ENCODE peak calls at places on chromosomes 4 and X, in ten cellular contexts. One of them, this sample, is unnamed.

GRCh38 chr4:58261526-58261925 is 1151.3 kb upstream of the IGFBP7 start:
- DNase-seq in AG10803: no peak
- DNase-seq in choroid plexus epithelial cell: no peak
- DNase-seq in lower lobe of right lung: no peak
- DNase-seq in pancreas: no peak
- DNase-seq in adrenal gland: no peak
- DNase-seq in lung: no peak
- DNase-seq in GM13976: no peak
- DNase-seq in endothelial cell: no peak
- DNase-seq in neural crest cell: no peak
- DNase-seq in this sample: no peak

GRCh38 chr4:18593297-18594002 is 571.9 kb upstream of the LCORL start:
- DNase-seq in AG10803: peak; percentile 73
- DNase-seq in choroid plexus epithelial cell: peak; percentile 88
- DNase-seq in lower lobe of right lung: no peak
- DNase-seq in pancreas: no peak
- DNase-seq in adrenal gland: peak; percentile 65
- DNase-seq in lung: peak; percentile 45
- DNase-seq in GM13976: peak; percentile 65
- DNase-seq in endothelial cell: peak; percentile 57
- DNase-seq in neural crest cell: peak; percentile 50
- DNase-seq in this sample: peak; percentile 84

GRCh38 chrX:7372843-7373525 is 225.0 kb upstream of the PUDP start:
- DNase-seq in AG10803: peak; percentile 43
- DNase-seq in choroid plexus epithelial cell: peak; percentile 29
- DNase-seq in lower lobe of right lung: no peak
- DNase-seq in pancreas: no peak
- DNase-seq in adrenal gland: no peak
- DNase-seq in lung: no peak
- DNase-seq in GM13976: no peak
- DNase-seq in endothelial cell: no peak
- DNase-seq in neural crest cell: no peak
- DNase-seq in this sample: peak; percentile 56

GRCh38 chr4:156968479-156968984 is 3.1 kb downstream of the PDGFC start:
- DNase-seq in AG10803: peak; percentile 92
- DNase-seq in choroid plexus epithelial cell: peak; percentile 91
- DNase-seq in lower lobe of right lung: peak; percentile 58
- DNase-seq in pancreas: peak; percentile 53
- DNase-seq in adrenal gland: peak; percentile 71
- DNase-seq in lung: peak; percentile 71
- DNase-seq in GM13976: peak; percentile 33
- DNase-seq in endothelial cell: peak; percentile 69
- DNase-seq in neural crest cell: peak; percentile 51
- DNase-seq in this sample: peak; percentile 89

GRCh38 chr4:2093265-2093664 is 34.1 kb downstream of the NAT8L start:
- DNase-seq in AG10803: no peak
- DNase-seq in choroid plexus epithelial cell: no peak
- DNase-seq in lower lobe of right lung: no peak
- DNase-seq in pancreas: no peak
- DNase-seq in adrenal gland: no peak
- DNase-seq in lung: peak; percentile 22
- DNase-seq in GM13976: no peak
- DNase-seq in endothelial cell: no peak
- DNase-seq in neural crest cell: no peak
- DNase-seq in this sample: no peak

GRCh38 chr4:103104886-103105285 is 5.3 kb upstream of the BDH2 start:
- DNase-seq in AG10803: no peak
- DNase-seq in choroid plexus epithelial cell: no peak
- DNase-seq in lower lobe of right lung: no peak
- DNase-seq in pancreas: no peak
- DNase-seq in adrenal gland: no peak
- DNase-seq in lung: no peak
- DNase-seq in GM13976: no peak
- DNase-seq in endothelial cell: no peak
- DNase-seq in neural crest cell: no peak
- DNase-seq in this sample: no peak

GRCh38 chr4:41645716-41646115 is 102.8 kb downstream of the PHOX2B start:
- DNase-seq in AG10803: no peak
- DNase-seq in choroid plexus epithelial cell: no peak
- DNase-seq in lower lobe of right lung: no peak
- DNase-seq in pancreas: no peak
- DNase-seq in adrenal gland: no peak
- DNase-seq in lung: no peak
- DNase-seq in GM13976: no peak
- DNase-seq in endothelial cell: no peak
- DNase-seq in neural crest cell: no peak
- DNase-seq in this sample: no peak

GRCh38 chrX:49185062-49185394 is 1.1 kb downstream of the PRICKLE3 start:
- DNase-seq in AG10803: no peak
- DNase-seq in choroid plexus epithelial cell: no peak
- DNase-seq in lower lobe of right lung: no peak
- DNase-seq in pancreas: no peak
- DNase-seq in adrenal gland: no peak
- DNase-seq in lung: no peak
- DNase-seq in GM13976: no peak
- DNase-seq in endothelial cell: no peak
- DNase-seq in neural crest cell: no peak
- DNase-seq in this sample: no peak

GRCh38 chrX:19566359-19567141 is 51.2 kb upstream of the MAP3K15 start:
- DNase-seq in AG10803: peak; percentile 55
- DNase-seq in choroid plexus epithelial cell: peak; percentile 78
- DNase-seq in lower lobe of right lung: no peak
- DNase-seq in pancreas: no peak
- DNase-seq in adrenal gland: no peak
- DNase-seq in lung: no peak
- DNase-seq in GM13976: no peak
- DNase-seq in endothelial cell: no peak
- DNase-seq in neural crest cell: no peak
- DNase-seq in this sample: peak; percentile 78

GRCh38 chr4:337932-338758 is 531 bp downstream of the ZNF141 start:
- DNase-seq in AG10803: peak; percentile 25
- DNase-seq in choroid plexus epithelial cell: peak; percentile 54
- DNase-seq in lower lobe of right lung: peak; percentile 74
- DNase-seq in pancreas: peak; percentile 53
- DNase-seq in adrenal gland: peak; percentile 53
- DNase-seq in lung: peak; percentile 49
- DNase-seq in GM13976: no peak
- DNase-seq in endothelial cell: peak; percentile 52
- DNase-seq in neural crest cell: peak; percentile 26
- DNase-seq in this sample: peak; percentile 45

GRCh38 chr4:137825505-137825904 is 293.2 kb upstream of the PCDH18 start:
- DNase-seq in AG10803: no peak
- DNase-seq in choroid plexus epithelial cell: no peak
- DNase-seq in lower lobe of right lung: no peak
- DNase-seq in pancreas: no peak
- DNase-seq in adrenal gland: no peak
- DNase-seq in lung: no peak
- DNase-seq in GM13976: no peak
- DNase-seq in endothelial cell: no peak
- DNase-seq in neural crest cell: no peak
- DNase-seq in this sample: no peak

GRCh38 chr4:137823007-137823406 is 290.7 kb upstream of the PCDH18 start:
- DNase-seq in AG10803: no peak
- DNase-seq in choroid plexus epithelial cell: no peak
- DNase-seq in lower lobe of right lung: no peak
- DNase-seq in pancreas: no peak
- DNase-seq in adrenal gland: no peak
- DNase-seq in lung: no peak
- DNase-seq in GM13976: no peak
- DNase-seq in endothelial cell: no peak
- DNase-seq in neural crest cell: no peak
- DNase-seq in this sample: no peak

GRCh38 chr4:137819964-137820383 is 287.7 kb upstream of the PCDH18 start:
- DNase-seq in AG10803: peak; percentile 57
- DNase-seq in choroid plexus epithelial cell: peak; percentile 83
- DNase-seq in lower lobe of right lung: no peak
- DNase-seq in pancreas: no peak
- DNase-seq in adrenal gland: no peak
- DNase-seq in lung: no peak
- DNase-seq in GM13976: peak; percentile 10
- DNase-seq in endothelial cell: peak; percentile 33
- DNase-seq in neural crest cell: no peak
- DNase-seq in this sample: peak; percentile 75
- TF ChIP-seq CTCF in AG10803: peak; percentile 73
- TF ChIP-seq CTCF in choroid plexus epithelial cell: peak; percentile 83
- TF ChIP-seq CTCF in lower lobe of right lung: peak; percentile 42
- TF ChIP-seq CTCF in pancreas: no peak
- TF ChIP-seq CTCF in adrenal gland: no peak
- TF ChIP-seq CTCF in lung: peak; percentile 11
- TF ChIP-seq CTCF in GM13976: peak; percentile 44
- TF ChIP-seq CTCF in endothelial cell: no peak
- TF ChIP-seq CTCF in neural crest cell: peak; percentile 67
- TF ChIP-seq CTCF in this sample: peak; percentile 67

GRCh38 chr4:122827899-122828601 is 1.4 kb downstream of the FGF2 start:
- DNase-seq in AG10803: peak; percentile 58
- DNase-seq in choroid plexus epithelial cell: peak; percentile 88
- DNase-seq in lower lobe of right lung: no peak
- DNase-seq in pancreas: no peak
- DNase-seq in adrenal gland: no peak
- DNase-seq in lung: no peak
- DNase-seq in GM13976: peak; percentile 81
- DNase-seq in endothelial cell: peak; percentile 24
- DNase-seq in neural crest cell: no peak
- DNase-seq in this sample: peak; percentile 79
- TF ChIP-seq CTCF in AG10803: peak; percentile 37
- TF ChIP-seq CTCF in choroid plexus epithelial cell: peak; percentile 41
- TF ChIP-seq CTCF in lower lobe of right lung: no peak
- TF ChIP-seq CTCF in pancreas: no peak
- TF ChIP-seq CTCF in adrenal gland: no peak
- TF ChIP-seq CTCF in lung: no peak
- TF ChIP-seq CTCF in GM13976: no peak
- TF ChIP-seq CTCF in endothelial cell: no peak
- TF ChIP-seq CTCF in neural crest cell: peak; percentile 51
- TF ChIP-seq CTCF in this sample: peak; percentile 49

GRCh38 chr4:8534129-8534528 is 46.1 kb upstream of the GPR78 start:
- DNase-seq in AG10803: peak; percentile 37
- DNase-seq in choroid plexus epithelial cell: peak; percentile 92
- DNase-seq in lower lobe of right lung: no peak
- DNase-seq in pancreas: peak; percentile 46
- DNase-seq in adrenal gland: no peak
- DNase-seq in lung: peak; percentile 71
- DNase-seq in GM13976: peak; percentile 70
- DNase-seq in endothelial cell: no peak
- DNase-seq in neural crest cell: no peak
- DNase-seq in this sample: peak; percentile 78
- TF ChIP-seq CTCF in AG10803: no peak
- TF ChIP-seq CTCF in choroid plexus epithelial cell: no peak
- TF ChIP-seq CTCF in lower lobe of right lung: no peak
- TF ChIP-seq CTCF in pancreas: no peak
- TF ChIP-seq CTCF in adrenal gland: no peak
- TF ChIP-seq CTCF in lung: no peak
- TF ChIP-seq CTCF in GM13976: no peak
- TF ChIP-seq CTCF in endothelial cell: no peak
- TF ChIP-seq CTCF in neural crest cell: no peak
- TF ChIP-seq CTCF in this sample: no peak

GRCh38 chr4:122309988-122310626 is 68.7 kb upstream of the ADAD1 start:
- DNase-seq in AG10803: peak; percentile 29
- DNase-seq in choroid plexus epithelial cell: peak; percentile 38
- DNase-seq in lower lobe of right lung: no peak
- DNase-seq in pancreas: no peak
- DNase-seq in adrenal gland: no peak
- DNase-seq in lung: no peak
- DNase-seq in GM13976: no peak
- DNase-seq in endothelial cell: no peak
- DNase-seq in neural crest cell: no peak
- DNase-seq in this sample: peak; percentile 35
- TF ChIP-seq CTCF in AG10803: peak; percentile 64
- TF ChIP-seq CTCF in choroid plexus epithelial cell: peak; percentile 58
- TF ChIP-seq CTCF in lower lobe of right lung: peak; percentile 42
- TF ChIP-seq CTCF in pancreas: no peak
- TF ChIP-seq CTCF in adrenal gland: peak; percentile 42
- TF ChIP-seq CTCF in lung: no peak
- TF ChIP-seq CTCF in GM13976: peak; percentile 16
- TF ChIP-seq CTCF in endothelial cell: peak; percentile 80
- TF ChIP-seq CTCF in neural crest cell: peak; percentile 73
- TF ChIP-seq CTCF in this sample: peak; percentile 61

This sample was measured in fibroblast of the aortic adventitia.